ENCODE peak calls at places on chromosomes 16 and 17, in four cellular contexts. E is osteocyte, U is H9, T is BJ. C is an unnamed sample.

GRCh38 chr16:50263940-50264929 is 2.1 kb upstream of the ADCY7 start:
- DNase-seq in U (no peak), E (no peak), T (no peak), C (no peak)

GRCh38 chr17:79388556-79389295 is 222.1 kb downstream of the RBFOX3 start:
- DNase-seq in U (peak), T (no peak), E (no peak), C (peak)

GRCh38 chr17:79990704-79991103 is 45.0 kb downstream of the TBC1D16 start:
- DNase-seq in E (no peak), U (no peak), T (no peak), C (no peak)

GRCh38 chr16:73996624-73997339 is 299.8 kb upstream of the PSMD7 start:
- DNase-seq in U (no peak), T (no peak), E (no peak), C (no peak)

GRCh38 chr16:4321286-4322120 is 5.6 kb downstream of the GLIS2 start:
- DNase-seq in E (no peak), T (no peak), U (no peak), C (peak)

GRCh38 chr16:17328971-17329370 is 141.8 kb downstream of the XYLT1 start:
- DNase-seq in T (no peak), U (no peak), E (no peak), C (no peak)

GRCh38 chr16:86128246-86128645 is 229.3 kb downstream of the IRF8 start:
- DNase-seq in E (no peak), T (no peak), U (no peak), C (no peak)

GRCh38 chr17:18224428-18225120 is 861 bp upstream of the LLGL1 start:
- DNase-seq in U (peak), T (no peak), E (no peak), C (no peak)

GRCh38 chr16:17887963-17888362 is 417.2 kb upstream of the XYLT1 start:
- DNase-seq in T (no peak), U (no peak), E (no peak), C (no peak)

GRCh38 chr17:56431736-56432135 is 161.8 kb upstream of the NOG start:
- DNase-seq in T (no peak), E (no peak), U (no peak), C (no peak)

GRCh38 chr17:83173997-83174858 is 94.8 kb downstream of the METRNL start:
- DNase-seq in E (peak), T (no peak), U (peak), C (peak)

GRCh38 chr16:7731121-7731520 is 398.5 kb downstream of the RBFOX1 start:
- DNase-seq in U (no peak), E (no peak), T (no peak), C (no peak)

GRCh38 chr16:80580109-80580832 is 39.5 kb downstream of the DYNLRB2 start:
- DNase-seq in T (no peak), E (no peak), U (no peak), C (no peak)

GRCh38 chr17:55301521-55302406 is 37.0 kb downstream of the HLF start:
- DNase-seq in U (no peak), E (no peak), T (no peak), C (peak)

GRCh38 chr17:61411114-61411943 is 11.7 kb downstream of the TBX2 start:
- DNase-seq in U (peak), E (peak), T (no peak), C (peak)

GRCh38 chr16:21156767-21157467 is 1.6 kb upstream of the LDAF1 start:
- DNase-seq in E (no peak), U (peak), T (no peak), C (peak)

GRCh38 chr17:75077072-75077489 is 10.7 kb upstream of the SLC16A5 start:
- DNase-seq in U (peak), E (no peak), T (no peak), C (peak)

GRCh38 chr17:76138234-76138895 is 2.7 kb downstream of the FOXJ1 start:
- DNase-seq in T (no peak), E (no peak), U (peak), C (no peak)

C was measured in left lobe of liver.